ENCODE peak calls at places on chromosomes 16 and 17, in eight cellular contexts. Q, X, U, Z, O, P, G and S are unnamed samples.

GRCh38 chr17:75759457-75759856 is 5.5 kb downstream of the GALK1 start:
- DNase-seq in Q (no peak), X (no peak), U (no peak), Z (peak), O (no peak), P (no peak), G (no peak), S (no peak)

GRCh38 chr17:65101371-65101770 is 35.8 kb upstream of the RGS9 start:
- DNase-seq in Q (no peak), X (no peak), U (no peak), Z (no peak), O (no peak), P (no peak), G (no peak), S (no peak)

GRCh38 chr16:13864689-13865088 is 55.3 kb upstream of the ERCC4 start:
- DNase-seq in Q (no peak), X (no peak), U (no peak), Z (no peak), O (no peak), P (no peak), G (no peak), S (no peak)

GRCh38 chr16:70476272-70477020 is 22.1 kb downstream of the FCSK start:
- DNase-seq in Q (peak), X (peak), U (no peak), Z (no peak), O (peak), P (no peak), G (peak), S (no peak)

GRCh38 chr16:2084688-2085625 is 37.2 kb downstream of the TSC2 start:
- DNase-seq in Q (no peak), X (no peak), U (no peak), Z (no peak), O (no peak), P (no peak), G (no peak), S (no peak)

GRCh38 chr16:66007717-66008116 is 358.8 kb upstream of the CDH5 start:
- DNase-seq in Q (no peak), X (peak), U (no peak), Z (peak), O (no peak), P (no peak), G (no peak), S (peak)

GRCh38 chr16:57690782-57691471 is 3.7 kb upstream of the DRC7 start:
- DNase-seq in Q (no peak), X (peak), U (no peak), Z (no peak), O (no peak), P (no peak), G (no peak), S (no peak)

GRCh38 chr16:46801428-46802049 is 29.4 kb downstream of the C16orf87 start:
- DNase-seq in Q (no peak), X (peak), U (peak), Z (peak), O (no peak), P (no peak), G (no peak), S (peak)

GRCh38 chr17:57045868-57046671 is 39.0 kb upstream of the AKAP1 start:
- DNase-seq in Q (no peak), X (peak), U (peak), Z (no peak), O (no peak), P (no peak), G (peak), S (no peak)

GRCh38 chr16:86158688-86159360 is 259.9 kb downstream of the IRF8 start:
- DNase-seq in Q (no peak), X (no peak), U (peak), Z (no peak), O (peak), P (no peak), G (no peak), S (no peak)

GRCh38 chr16:58464047-58464915 is 35.7 kb upstream of the NDRG4 start:
- DNase-seq in Q (no peak), X (peak), U (peak), Z (peak), O (no peak), P (no peak), G (peak), S (peak)

GRCh38 chr17:77886387-77886728 is 72.1 kb upstream of the TNRC6C start:
- DNase-seq in Q (no peak), X (no peak), U (no peak), Z (no peak), O (no peak), P (no peak), G (peak), S (no peak)

GRCh38 chr16:6157806-6158205 is 1060.2 kb upstream of the EEF2KMT start:
- DNase-seq in Q (no peak), X (no peak), U (no peak), Z (no peak), O (no peak), P (no peak), G (no peak), S (no peak)

GRCh38 chr16:87597324-87597830 is 4.9 kb upstream of the JPH3 start:
- DNase-seq in Q (no peak), X (no peak), U (no peak), Z (no peak), O (no peak), P (no peak), G (no peak), S (no peak)

GRCh38 chr16:54620197-54620596 is 310.5 kb upstream of the IRX5 start:
- DNase-seq in Q (no peak), X (no peak), U (no peak), Z (no peak), O (no peak), P (no peak), G (no peak), S (no peak)

GRCh38 chr16:86751081-86752030 is 173.0 kb downstream of the FOXL1 start:
- DNase-seq in Q (no peak), X (peak), U (no peak), Z (peak), O (no peak), P (peak), G (peak), S (no peak)

GRCh38 chr17:21397341-21398050 is 21.3 kb downstream of the KCNJ12 start:
- DNase-seq in Q (no peak), X (peak), U (no peak), Z (peak), O (no peak), P (no peak), G (no peak), S (no peak)

GRCh38 chr17:71765437-71765836 is 355.4 kb upstream of the SOX9 start:
- DNase-seq in Q (no peak), X (peak), U (no peak), Z (peak), O (no peak), P (no peak), G (no peak), S (no peak)

GRCh38 chr17:47869114-47869513 is 18.2 kb upstream of the SP6 start:
- DNase-seq in Q (no peak), X (no peak), U (peak), Z (no peak), O (no peak), P (no peak), G (no peak), S (no peak)

GRCh38 chr17:76556759-76557367 is 17.0 kb downstream of the PRCD start:
- DNase-seq in Q (no peak), X (peak), U (peak), Z (peak), O (no peak), P (no peak), G (peak), S (peak)

GRCh38 chr16:53967172-53967571 is 263.2 kb downstream of the FTO start:
- DNase-seq in Q (no peak), X (no peak), U (no peak), Z (no peak), O (no peak), P (no peak), G (no peak), S (no peak)

GRCh38 chr16:57784334-57784733 is 18.0 kb downstream of the KIFC3 start:
- DNase-seq in Q (no peak), X (no peak), U (no peak), Z (no peak), O (no peak), P (no peak), G (no peak), S (no peak)

GRCh38 chr17:8734876-8735275 is 9.8 kb downstream of the CCDC42 start:
- DNase-seq in Q (no peak), X (no peak), U (no peak), Z (no peak), O (no peak), P (no peak), G (no peak), S (no peak)

GRCh38 chr17:44380767-44381166 is 8.7 kb downstream of the ITGA2B start:
- DNase-seq in Q (no peak), X (no peak), U (no peak), Z (no peak), O (no peak), P (no peak), G (no peak), S (no peak)

GRCh38 chr16:3774156-3774767 is 56.9 kb upstream of the TRAP1 start:
- DNase-seq in Q (no peak), X (peak), U (no peak), Z (no peak), O (no peak), P (no peak), G (no peak), S (no peak)

GRCh38 chr17:21019976-21020575 is 22.7 kb downstream of the USP22 start:
- DNase-seq in Q (no peak), X (peak), U (peak), Z (no peak), O (no peak), P (no peak), G (no peak), S (peak)

GRCh38 chr16:49597796-49598195 is 224.2 kb downstream of the C16orf78 start:
- DNase-seq in Q (no peak), X (no peak), U (no peak), Z (no peak), O (no peak), P (no peak), G (no peak), S (no peak)

GRCh38 chr16:85234310-85235235 is 122.3 kb upstream of the CIBAR2 start:
- DNase-seq in Q (no peak), X (peak), U (peak), Z (peak), O (no peak), P (no peak), G (no peak), S (peak)

GRCh38 chr17:50047488-50048126 is 8.3 kb upstream of the ITGA3 start:
- DNase-seq in Q (peak), X (peak), U (no peak), Z (no peak), O (no peak), P (peak), G (peak), S (no peak)

GRCh38 chr17:27764589-27764988 is 35.7 kb downstream of the NOS2 start:
- DNase-seq in Q (no peak), X (no peak), U (no peak), Z (no peak), O (no peak), P (no peak), G (no peak), S (no peak)

GRCh38 chr17:1506649-1507254 is 9.7 kb downstream of the INPP5K start:
- DNase-seq in Q (no peak), X (no peak), U (no peak), Z (no peak), O (no peak), P (no peak), G (no peak), S (no peak)

GRCh38 chr16:27154573-27155521 is 48.5 kb upstream of the KDM8 start:
- DNase-seq in Q (no peak), X (peak), U (peak), Z (peak), O (peak), P (no peak), G (peak), S (peak)

GRCh38 chr17:71427801-71428200 is 693.0 kb upstream of the SOX9 start:
- DNase-seq in Q (no peak), X (no peak), U (no peak), Z (no peak), O (no peak), P (no peak), G (no peak), S (no peak)

GRCh38 chr16:30335598-30336474 is 19.3 kb downstream of the CD2BP2 start:
- DNase-seq in Q (peak), X (peak), U (no peak), Z (peak), O (no peak), P (peak), G (peak), S (no peak)

GRCh38 chr17:63222655-63223054 is 223.5 kb downstream of the CYB561 start:
- DNase-seq in Q (no peak), X (peak), U (peak), Z (no peak), O (peak), P (no peak), G (peak), S (no peak)

GRCh38 chr16:30786115-30786935 is 680 bp downstream of the ZNF629 start:
- DNase-seq in Q (peak), X (peak), U (peak), Z (peak), O (no peak), P (no peak), G (peak), S (peak)

GRCh38 chr16:83797013-83797412 is 10.8 kb upstream of the HSBP1 start:
- DNase-seq in Q (no peak), X (no peak), U (no peak), Z (no peak), O (no peak), P (no peak), G (no peak), S (no peak)

GRCh38 chr17:68199837-68200688 is 47.8 kb upstream of the AMZ2 start:
- DNase-seq in Q (no peak), X (no peak), U (peak), Z (no peak), O (no peak), P (no peak), G (no peak), S (peak)

GRCh38 chr17:68198931-68199836 is 48.7 kb upstream of the AMZ2 start:
- DNase-seq in Q (no peak), X (peak), U (peak), Z (peak), O (no peak), P (no peak), G (peak), S (peak)

GRCh38 chr17:68197997-68198930 is 49.6 kb upstream of the AMZ2 start:
- DNase-seq in Q (peak), X (no peak), U (peak), Z (peak), O (no peak), P (no peak), G (no peak), S (peak)

GRCh38 chr17:68201425-68201785 is 46.4 kb upstream of the AMZ2 start:
- DNase-seq in Q (no peak), X (no peak), U (no peak), Z (no peak), O (no peak), P (no peak), G (no peak), S (no peak)

GRCh38 chr17:68200689-68201424 is 47.0 kb upstream of the AMZ2 start:
- DNase-seq in Q (peak), X (peak), U (peak), Z (peak), O (peak), P (no peak), G (peak), S (peak)
- H3K4me3 ChIP-seq in Q (peak), X (peak), U (peak), Z (no peak), O (peak), P (no peak), G (peak), S (peak)

GRCh38 chr17:2723505-2723996 is 12.0 kb upstream of the CLUH start:
- DNase-seq in Q (no peak), X (no peak), U (peak), Z (no peak), O (no peak), P (no peak), G (no peak), S (peak)
- TF ChIP-seq EZH2 in Q (no peak), X (no peak), U (no peak), Z (no peak), O (no peak), P (no peak), G (no peak), S (no peak)

GRCh38 chr17:17073627-17074521 is 31.6 kb downstream of the MPRIP start:
- DNase-seq in Q (no peak), X (peak), U (no peak), Z (no peak), O (no peak), P (no peak), G (no peak), S (no peak)

GRCh38 chr17:17075037-17075755 is 32.9 kb downstream of the MPRIP start:
- DNase-seq in Q (no peak), X (peak), U (no peak), Z (peak), O (no peak), P (no peak), G (peak), S (no peak)

GRCh38 chr17:17077101-17077500 is 34.8 kb downstream of the MPRIP start:
- DNase-seq in Q (no peak), X (no peak), U (no peak), Z (no peak), O (no peak), P (no peak), G (no peak), S (no peak)

GRCh38 chr17:17077861-17078732 is 35.8 kb downstream of the MPRIP start:
- DNase-seq in Q (peak), X (no peak), U (no peak), Z (peak), O (no peak), P (no peak), G (no peak), S (no peak)

DNA sequence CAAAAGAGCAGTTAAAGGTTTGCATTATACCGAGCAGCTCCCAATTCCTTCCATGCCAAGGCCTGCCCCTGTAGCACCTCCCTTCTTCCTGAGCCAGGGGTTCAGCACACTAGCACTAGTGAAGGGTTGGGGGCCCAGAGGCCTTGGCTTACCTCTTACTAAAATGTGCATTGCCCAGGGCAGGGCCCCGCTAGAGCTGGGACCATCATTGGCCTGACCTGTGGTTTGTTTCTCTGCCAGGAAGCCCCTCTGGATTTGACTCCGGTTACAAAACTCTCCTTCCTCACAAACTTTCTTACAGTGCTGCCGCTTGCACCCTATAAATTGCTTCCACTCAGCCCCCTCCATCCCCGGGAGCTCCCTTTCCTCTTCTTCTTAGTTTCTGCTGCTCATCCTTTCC is 33.8 kb downstream of the MPRIP start:
- DNase-seq in Q (no peak), X (no peak), U (no peak), Z (no peak), O (no peak), P (no peak), G (no peak), S (no peak)
- H3K4me3 ChIP-seq in Q (no peak), X (no peak), U (no peak), Z (no peak), O (no peak), P (no peak), G (no peak), S (no peak)

GRCh38 chr17:7439462-7440112 is at the start of gene FGF11:
- DNase-seq in Q (no peak), X (peak), U (peak), Z (peak), O (no peak), P (no peak), G (no peak), S (peak)
- TF ChIP-seq EZH2 in Q (no peak), X (peak), U (no peak), Z (no peak), O (no peak), P (no peak), G (no peak), S (peak)

DNA sequence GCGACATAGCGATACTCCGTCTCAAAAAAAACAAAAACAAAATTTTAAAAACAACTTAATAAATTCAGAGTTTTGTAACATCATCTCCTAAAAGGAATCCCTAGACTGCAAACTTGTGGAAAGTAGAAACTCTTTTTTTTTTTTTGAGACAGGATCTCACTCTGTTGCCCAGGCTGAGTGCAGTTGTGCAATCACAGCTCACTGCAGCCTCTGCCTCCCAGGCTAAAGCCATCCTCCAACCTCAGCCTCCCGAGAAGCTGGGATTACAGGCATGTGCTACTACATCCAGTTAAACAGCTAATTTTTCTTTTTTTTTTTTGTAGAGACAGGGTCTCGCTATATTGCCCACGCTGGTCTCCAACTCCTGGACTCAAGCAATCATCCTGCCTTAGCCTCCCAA is 19.7 kb downstream of the EZH1 start:
- DNase-seq in Q (no peak), X (no peak), U (no peak), Z (no peak), O (no peak), P (no peak), G (no peak), S (no peak)
- H3K4me3 ChIP-seq in Q (no peak), X (no peak), U (no peak), Z (no peak), O (no peak), P (no peak), G (no peak), S (no peak)

GRCh38 chr17:61456688-61457225 is 4.5 kb downstream of the TBX4 start:
- DNase-seq in Q (no peak), X (peak), U (no peak), Z (no peak), O (no peak), P (no peak), G (no peak), S (peak)
- TF ChIP-seq EZH2 in Q (no peak), X (no peak), U (peak), Z (no peak), O (no peak), P (peak), G (peak), S (no peak)

DNA sequence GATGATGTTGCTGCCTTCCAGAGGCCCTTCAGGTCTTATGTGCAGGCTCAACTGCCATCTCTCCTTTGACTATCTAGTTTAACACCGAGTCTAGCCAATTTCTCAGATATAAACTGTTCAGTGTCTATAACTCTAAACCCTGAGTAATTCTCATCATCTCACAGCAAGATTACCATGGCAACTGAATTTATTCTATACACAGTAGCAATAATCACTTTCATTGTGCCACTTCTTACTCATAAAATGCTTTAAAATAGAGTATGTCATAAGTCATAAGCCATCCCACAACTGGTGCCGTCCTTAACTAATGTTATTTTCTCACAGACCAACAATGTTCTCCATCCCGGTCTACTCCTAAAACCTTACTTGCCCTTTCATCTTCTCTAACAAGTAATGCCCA is 45.0 kb downstream of the SYNRG start:
- DNase-seq in Q (no peak), X (peak), U (no peak), Z (no peak), O (no peak), P (no peak), G (no peak), S (no peak)
- H3K4me3 ChIP-seq in Q (no peak), X (no peak), U (no peak), Z (no peak), O (no peak), P (no peak), G (no peak), S (no peak)

GRCh38 chr16:22335668-22336246 is 38.5 kb downstream of the POLR3E start:
- DNase-seq in Q (no peak), X (no peak), U (no peak), Z (no peak), O (no peak), P (no peak), G (no peak), S (no peak)
- TF ChIP-seq EZH2 in Q (no peak), X (no peak), U (no peak), Z (no peak), O (no peak), P (no peak), G (no peak), S (no peak)